ENCODE peak calls at places on chromosomes 16 and 17, in six cellular contexts. Y, R, B, N, K and V are unnamed samples.

GRCh38 chr17:2347805-2348685 is 10.7 kb downstream of the SGSM2 start:
- DNase-seq in Y (peak), R (no peak), B (no peak), N (peak), K (no peak), V (no peak)

GRCh38 chr17:72126575-72127486 is 6.0 kb downstream of the SOX9 start:
- DNase-seq in Y (peak), R (no peak), B (no peak), N (peak), K (no peak), V (no peak)

GRCh38 chr17:83199500-83200201 is 120.2 kb downstream of the METRNL start:
- DNase-seq in Y (no peak), R (peak), B (no peak), N (no peak), K (no peak), V (no peak)

GRCh38 chr16:11181889-11182279 is 74.1 kb downstream of the SOCS1 start:
- DNase-seq in Y (no peak), R (peak), B (no peak), N (no peak), K (peak), V (no peak)

GRCh38 chr17:42441717-42442565 is 16.7 kb upstream of the ATP6V0A1 start:
- DNase-seq in Y (no peak), R (no peak), B (peak), N (peak), K (no peak), V (no peak)

GRCh38 chr16:31471241-31471874 is 594 bp upstream of the TGFB1I1 start:
- DNase-seq in Y (no peak), R (no peak), B (no peak), N (no peak), K (no peak), V (no peak)

GRCh38 chr16:67372664-67373063 is 20.6 kb downstream of the TPPP3 start:
- DNase-seq in Y (no peak), R (peak), B (peak), N (no peak), K (no peak), V (peak)

GRCh38 chr17:77145635-77146632 is 5.2 kb downstream of the SEC14L1 start:
- DNase-seq in Y (no peak), R (no peak), B (peak), N (peak), K (peak), V (no peak)

GRCh38 chr16:19118938-19119431 is 5.2 kb downstream of the ITPRIPL2 start:
- DNase-seq in Y (peak), R (peak), B (peak), N (no peak), K (no peak), V (peak)

GRCh38 chr17:54694287-54694887 is 206.3 kb upstream of the TOM1L1 start:
- DNase-seq in Y (no peak), R (no peak), B (no peak), N (no peak), K (no peak), V (no peak)

GRCh38 chr16:84927621-84928591 is 83.4 kb downstream of the ZDHHC7 start:
- DNase-seq in Y (no peak), R (no peak), B (no peak), N (no peak), K (no peak), V (no peak)

GRCh38 chr17:63433746-63434591 is 12.1 kb downstream of the CYB561 start:
- DNase-seq in Y (no peak), R (peak), B (no peak), N (no peak), K (no peak), V (peak)

GRCh38 chr17:49390548-49391324 is 23.9 kb downstream of the PHB1 start:
- DNase-seq in Y (no peak), R (peak), B (peak), N (peak), K (no peak), V (peak)

GRCh38 chr17:41417576-41418015 is 6.8 kb downstream of the KRT37 start:
- DNase-seq in Y (peak), R (peak), B (no peak), N (peak), K (no peak), V (peak)

GRCh38 chr16:49652441-49653175 is 203.3 kb downstream of the ZNF423 start:
- DNase-seq in Y (no peak), R (no peak), B (no peak), N (no peak), K (no peak), V (no peak)

GRCh38 chr16:27972500-27972899 is 91.0 kb downstream of the GSG1L start:
- DNase-seq in Y (peak), R (peak), B (peak), N (peak), K (peak), V (peak)

GRCh38 chr17:72719582-72720493 is 372.6 kb downstream of the SLC39A11 start:
- DNase-seq in Y (no peak), R (peak), B (no peak), N (no peak), K (no peak), V (no peak)

GRCh38 chr16:4139968-4140367 is 23.7 kb upstream of the ADCY9 start:
- DNase-seq in Y (no peak), R (no peak), B (no peak), N (no peak), K (no peak), V (no peak)

GRCh38 chr17:55290721-55291507 is 26.2 kb downstream of the HLF start:
- DNase-seq in Y (no peak), R (no peak), B (no peak), N (no peak), K (no peak), V (no peak)

GRCh38 chr17:54530398-54530797 is 370.3 kb upstream of the TOM1L1 start:
- DNase-seq in Y (no peak), R (no peak), B (no peak), N (no peak), K (no peak), V (no peak)

GRCh38 chr16:76535-77272 is 1.3 kb upstream of the MPG start:
- DNase-seq in Y (peak), R (peak), B (peak), N (peak), K (no peak), V (peak)

GRCh38 chr16:20940864-20941634 is 40.5 kb downstream of the LYRM1 start:
- DNase-seq in Y (no peak), R (peak), B (no peak), N (no peak), K (no peak), V (no peak)

GRCh38 chr16:74577882-74578366 is 29.0 kb downstream of the GLG1 start:
- DNase-seq in Y (no peak), R (peak), B (peak), N (no peak), K (peak), V (no peak)

GRCh38 chr16:77540656-77541055 is 105.8 kb upstream of the ADAMTS18 start:
- DNase-seq in Y (no peak), R (peak), B (peak), N (no peak), K (no peak), V (no peak)

GRCh38 chr17:82915010-82915696 is 75.3 kb upstream of the ZNF750 start:
- DNase-seq in Y (no peak), R (no peak), B (no peak), N (no peak), K (peak), V (peak)

GRCh38 chr17:6775871-6776405 is at the start of gene FBXO39:
- DNase-seq in Y (no peak), R (no peak), B (no peak), N (no peak), K (no peak), V (no peak)

GRCh38 chr17:17935321-17936271 is 36.6 kb downstream of the TOM1L2 start:
- DNase-seq in Y (peak), R (peak), B (no peak), N (peak), K (no peak), V (no peak)

GRCh38 chr16:56776562-56776961 is 46.6 kb downstream of the NUP93 start:
- DNase-seq in Y (no peak), R (no peak), B (peak), N (no peak), K (no peak), V (no peak)

GRCh38 chr17:42403150-42403549 is 14.9 kb upstream of the STAT3 start:
- DNase-seq in Y (no peak), R (peak), B (no peak), N (no peak), K (no peak), V (peak)

GRCh38 chr17:41767324-41768042 is 19.0 kb downstream of the JUP start:
- DNase-seq in Y (no peak), R (no peak), B (no peak), N (no peak), K (no peak), V (no peak)

GRCh38 chr17:21215935-21216334 is 2.0 kb upstream of the TMEM11 start:
- DNase-seq in Y (no peak), R (peak), B (no peak), N (no peak), K (no peak), V (peak)

GRCh38 chr16:11677451-11677951 is 9.2 kb downstream of the SNN start:
- DNase-seq in Y (no peak), R (no peak), B (no peak), N (no peak), K (no peak), V (no peak)

GRCh38 chr17:35775039-35775438 is 14.4 kb downstream of the C17orf50 start:
- DNase-seq in Y (no peak), R (no peak), B (no peak), N (no peak), K (no peak), V (no peak)
- TF ChIP-seq MYC in Y (no peak), R (no peak), B (no peak), N (no peak), K (no peak), V (no peak)

DNA sequence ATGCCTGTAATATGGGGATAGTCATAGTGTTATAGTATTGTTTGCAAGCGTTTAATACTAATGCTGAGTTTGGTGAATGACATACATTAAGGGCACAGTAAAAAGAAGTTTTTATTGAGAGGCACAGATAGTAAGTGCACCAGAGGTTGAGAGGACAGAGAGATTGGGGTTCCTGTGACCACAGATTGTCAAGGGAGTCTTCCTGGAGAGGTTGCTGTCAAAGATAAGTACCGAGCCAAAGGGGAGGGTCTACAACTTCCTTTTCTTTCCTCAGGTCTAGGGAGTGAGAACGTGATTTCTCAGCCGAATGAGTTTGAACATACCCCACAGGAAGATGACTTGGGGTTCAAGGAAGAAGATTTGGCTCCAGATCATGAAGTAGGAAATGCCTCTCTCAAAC is 1.8 kb downstream of the ZNF48 start:
- DNase-seq in Y (no peak), R (no peak), B (no peak), N (no peak), K (no peak), V (no peak)
- TF ChIP-seq MYC in Y (no peak), R (no peak), B (no peak), N (no peak), K (no peak), V (no peak)

DNA sequence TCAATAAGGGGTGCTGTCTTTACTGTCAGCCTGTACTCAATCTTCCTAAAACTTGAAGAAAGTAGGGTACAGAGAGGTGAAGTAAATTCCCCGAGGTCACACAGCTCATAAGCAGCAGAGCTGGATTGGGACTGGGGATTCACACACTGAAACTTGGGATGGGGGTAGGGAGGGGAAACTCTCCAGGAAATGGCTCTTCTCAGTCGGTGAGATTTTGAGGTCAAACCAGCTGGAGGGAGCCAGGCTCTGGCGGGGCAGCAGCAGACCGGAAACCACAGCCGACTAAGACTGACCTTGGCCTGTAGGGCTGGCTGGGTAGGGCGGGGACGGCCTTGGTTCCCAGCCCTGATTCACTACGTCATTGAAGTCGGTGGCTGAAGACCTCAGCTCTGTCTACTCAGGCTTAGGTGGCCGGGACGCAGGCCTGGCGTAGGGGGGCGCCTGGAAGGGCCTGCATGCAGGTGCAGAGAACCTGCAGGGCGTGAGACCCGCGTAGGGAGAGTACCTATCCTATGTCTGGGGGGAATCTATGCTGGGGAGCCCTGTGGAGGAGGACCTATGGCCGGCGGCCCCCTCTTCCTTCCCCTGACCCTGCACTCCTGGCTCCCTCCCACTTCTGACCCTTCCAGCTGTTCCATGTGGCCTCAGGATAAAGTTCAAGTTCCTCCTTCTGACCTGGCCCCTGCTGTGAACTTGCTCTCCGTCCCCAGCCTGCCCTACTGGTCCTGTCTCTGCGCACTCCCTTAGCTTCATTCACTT is 11.8 kb upstream of the SLC4A1 start:
- DNase-seq in Y (no peak), R (peak), B (peak), N (peak), K (peak), V (peak)
- TF ChIP-seq MYC in Y (no peak), R (no peak), B (peak), N (peak), K (no peak), V (no peak)

GRCh38 chr16:86794216-86794864 is 216.0 kb downstream of the FOXL1 start:
- DNase-seq in Y (no peak), R (no peak), B (no peak), N (no peak), K (no peak), V (no peak)

GRCh38 chr16:86786338-86786737 is 208.0 kb downstream of the FOXL1 start:
- DNase-seq in Y (no peak), R (no peak), B (no peak), N (no peak), K (no peak), V (no peak)

GRCh38 chr16:86787538-86787937 is 209.2 kb downstream of the FOXL1 start:
- DNase-seq in Y (no peak), R (no peak), B (no peak), N (no peak), K (no peak), V (no peak)

GRCh38 chr16:86789621-86790051 is 211.3 kb downstream of the FOXL1 start:
- DNase-seq in Y (no peak), R (no peak), B (no peak), N (no peak), K (no peak), V (no peak)

DNA sequence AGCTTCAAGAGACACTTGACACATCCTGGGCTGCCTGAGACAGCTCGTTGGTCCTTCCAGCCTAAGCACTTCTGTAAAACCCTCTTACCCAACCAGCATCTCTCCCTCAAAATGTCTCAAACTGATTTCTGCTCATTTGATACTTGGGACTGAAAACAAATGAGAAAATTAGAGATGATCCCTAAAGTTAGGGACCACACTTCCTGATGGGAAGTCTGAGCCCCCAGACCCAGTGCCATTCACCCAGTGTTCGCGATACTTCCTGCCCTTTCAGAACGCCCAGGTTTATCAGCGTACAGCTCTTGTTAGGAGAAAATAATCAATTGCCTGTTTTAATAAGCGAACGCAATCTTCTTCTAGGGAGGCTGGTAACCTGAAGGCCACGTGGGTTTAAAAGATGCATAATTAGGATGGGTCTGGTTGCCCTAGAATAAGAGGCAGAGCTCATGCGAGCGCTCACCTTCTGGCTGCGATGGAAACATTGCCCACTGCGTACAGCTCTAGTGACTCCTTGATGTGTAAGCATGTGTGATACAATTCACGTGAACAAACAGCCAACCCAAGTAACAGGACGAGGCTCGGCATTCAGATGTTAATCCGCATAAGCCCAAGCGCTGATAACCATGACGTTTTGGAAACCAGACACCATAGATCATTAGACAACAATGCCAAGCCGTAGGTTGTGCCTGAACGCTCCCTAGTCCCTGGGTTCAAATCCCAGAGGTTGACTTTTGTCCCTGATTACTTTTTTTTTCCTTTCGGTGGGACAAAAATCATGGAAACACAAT is 213.1 kb downstream of the FOXL1 start:
- DNase-seq in Y (no peak), R (no peak), B (no peak), N (no peak), K (no peak), V (no peak)
- TF ChIP-seq MYC in Y (no peak), R (no peak), B (no peak), N (no peak), K (no peak), V (no peak)

DNA sequence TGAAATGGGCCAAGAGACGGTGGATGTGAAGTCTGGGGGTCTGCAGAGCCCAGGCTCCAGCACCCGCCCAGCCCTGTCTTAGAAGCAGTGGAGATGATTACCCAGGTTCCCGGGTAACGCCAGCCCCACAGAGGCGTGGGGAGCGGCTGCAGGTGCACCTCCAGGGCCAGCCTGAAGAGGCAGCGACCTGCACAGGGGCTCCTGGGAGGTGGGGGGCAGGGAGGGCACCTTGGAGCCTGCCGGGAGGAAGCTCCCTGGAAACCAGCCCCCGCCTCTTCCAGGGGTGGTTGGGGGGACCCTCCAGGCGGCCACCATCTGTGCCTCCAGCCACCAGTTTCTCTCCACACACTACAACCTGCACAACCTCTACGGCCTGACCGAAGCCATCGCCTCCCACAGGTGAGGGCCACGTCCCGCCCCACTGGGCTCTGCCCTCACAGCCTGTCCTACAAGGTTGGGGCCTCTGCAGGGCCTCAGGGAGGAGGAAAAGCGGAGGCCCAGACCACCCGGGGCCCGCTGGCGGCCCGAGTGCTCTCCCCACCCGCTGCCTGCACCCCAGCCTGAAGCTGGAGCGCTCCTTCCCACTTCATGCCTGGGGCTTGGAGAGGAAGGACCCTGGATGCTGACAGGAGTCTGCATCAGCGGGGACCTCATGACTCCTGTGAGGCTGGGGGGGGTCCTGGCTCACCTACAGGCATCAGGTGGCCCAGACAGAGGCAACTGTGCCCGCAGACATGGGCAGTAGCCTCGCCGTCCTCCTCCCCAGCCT is 10.5 kb downstream of the GAA start:
- DNase-seq in Y (peak), R (no peak), B (no peak), N (no peak), K (no peak), V (no peak)
- TF ChIP-seq MYC in Y (no peak), R (no peak), B (no peak), N (no peak), K (no peak), V (no peak)